ENCODE peak calls at places on chromosome 13, in six cellular contexts. V, L, M, D, G and Z are unnamed samples.
A peak's percentile ranks its signal among the peaks of the same experiment; 100 is the strongest.

GRCh38 chr13:67128148-67128547 is 102.0 kb downstream of the PCDH9 start:
- DNase-seq in D (no peak), M (no peak), L (no peak), G (no peak), V (no peak), Z (no peak)

GRCh38 chr13:33279898-33280549 is 5.5 kb downstream of the STARD13 start:
- DNase-seq in V (no peak), D (no peak), M (no peak), G (peak; percentile 82), L (no peak), Z (no peak)

GRCh38 chr13:20101467-20102316 is 59.2 kb downstream of the GJA3 start:
- DNase-seq in G (no peak), L (no peak), M (no peak), V (no peak), D (no peak), Z (no peak)

GRCh38 chr13:33172911-33173310 is 112.6 kb downstream of the STARD13 start:
- DNase-seq in M (no peak), G (peak; percentile 58), V (no peak), L (no peak), D (no peak), Z (no peak)

GRCh38 chr13:97359181-97360057 is 74.5 kb upstream of the RAP2A start:
- DNase-seq in L (peak; percentile 87), G (peak; percentile 70), D (no peak), M (peak; percentile 22), V (peak; percentile 74), Z (no peak)

GRCh38 chr13:37959284-37959683 is 89.7 kb upstream of the TRPC4 start:
- DNase-seq in L (no peak), D (no peak), G (no peak), V (no peak), M (no peak), Z (no peak)

GRCh38 chr13:80131204-80131603 is 209.7 kb downstream of the SPRY2 start:
- DNase-seq in M (no peak), D (no peak), V (peak; percentile 89), G (peak; percentile 46), L (no peak), Z (no peak)

GRCh38 chr13:110910013-110910890 is 4.6 kb downstream of the ANKRD10 start:
- DNase-seq in V (no peak), G (peak; percentile 39), D (no peak), L (no peak), M (no peak), Z (no peak)

GRCh38 chr13:39786091-39786490 is 130.6 kb downstream of the COG6 start:
- DNase-seq in V (no peak), G (no peak), L (no peak), D (no peak), M (no peak), Z (no peak)

GRCh38 chr13:100533588-100534041 is 55.0 kb downstream of the GGACT start:
- DNase-seq in M (no peak), L (no peak), G (no peak), V (no peak), D (no peak), Z (no peak)

GRCh38 chr13:29537736-29538624 is 57.5 kb downstream of the SLC7A1 start:
- DNase-seq in G (no peak), M (no peak), V (no peak), L (no peak), D (no peak), Z (no peak)

GRCh38 chr13:48449656-48450055 is 36.7 kb upstream of the LPAR6 start:
- DNase-seq in V (no peak), D (no peak), G (no peak), M (no peak), L (no peak), Z (no peak)

GRCh38 chr13:42735011-42735410 is 46.4 kb upstream of the FAM216B start:
- DNase-seq in V (no peak), M (no peak), G (no peak), D (no peak), L (no peak), Z (no peak)

GRCh38 chr13:29369060-29369743 is 226.3 kb downstream of the SLC7A1 start:
- DNase-seq in G (peak; percentile 21), M (no peak), V (peak; percentile 49), D (no peak), L (no peak), Z (no peak)

GRCh38 chr13:30639671-30640070 is 22.0 kb downstream of the USPL1 start:
- DNase-seq in V (peak; percentile 27), M (no peak), D (no peak), G (no peak), L (no peak), Z (no peak)